ENCODE peak calls at places on chromosomes 11 and 22, in seven cellular contexts. P is GM23338, Y is neural progenitor cell, L is fibroblast of lung, T is lung, W is Peyer's patch, E is A549. O is an unnamed sample. For H3K4me1, the result is how much of the 10 kb centered on the place peaks cover.

GRCh38 chr11:728901-729491 is 18.3 kb upstream of the TALDO1 start:
- DNase-seq in P (no peak), Y (no peak), L (no peak), T (no peak), W (no peak), E (no peak), O (no peak)

GRCh38 chr11:62796281-62796680 is 4.5 kb upstream of the TMEM223 start:
- DNase-seq in P (peak), Y (no peak), L (no peak), T (no peak), W (no peak), E (no peak), O (no peak)

GRCh38 chr11:78564037-78564888 is 10.4 kb downstream of the NARS2 start:
- DNase-seq in P (peak), Y (peak), L (peak), T (peak), W (peak), E (peak), O (peak)

GRCh38 chr11:23217072-23217471 is 356.8 kb upstream of the CCDC179 start:
- DNase-seq in P (no peak), Y (no peak), L (no peak), T (no peak), W (no peak), E (no peak), O (no peak)

GRCh38 chr11:78424334-78425270 is 7.0 kb upstream of the GAB2 start:
- DNase-seq in P (peak), Y (no peak), L (peak), T (no peak), W (no peak), E (peak), O (no peak)

GRCh38 chr22:42356547-42356946 is 75.7 kb downstream of the NFAM1 start:
- DNase-seq in P (no peak), Y (no peak), L (no peak), T (no peak), W (no peak), E (no peak), O (no peak)

GRCh38 chr11:119181677-119182412 is 3.4 kb upstream of the NHERF4 start:
- DNase-seq in P (no peak), Y (no peak), L (no peak), T (no peak), W (no peak), E (no peak), O (no peak)

GRCh38 chr11:32297629-32298028 is 137.7 kb downstream of the WT1 start:
- DNase-seq in P (peak), Y (peak), L (peak), T (no peak), W (no peak), E (peak), O (peak)

GRCh38 chr11:102494216-102494615 is 36.3 kb downstream of the MMP7 start:
- DNase-seq in P (no peak), Y (no peak), L (peak), T (no peak), W (peak), E (peak), O (peak)

GRCh38 chr11:67562951-67563350 is 20.7 kb upstream of the GSTP1 start:
- DNase-seq in P (no peak), Y (no peak), L (peak), T (no peak), W (no peak), E (no peak), O (no peak)

GRCh38 chr11:67558084-67558772 is 25.4 kb upstream of the GSTP1 start:
- DNase-seq in P (no peak), Y (no peak), L (peak), T (peak), W (peak), E (no peak), O (no peak)

GRCh38 chr11:67564230-67564629 is 19.4 kb upstream of the GSTP1 start:
- DNase-seq in P (no peak), Y (no peak), L (peak), T (no peak), W (no peak), E (no peak), O (no peak)

GRCh38 chr11:67563354-67564114 is 20.1 kb upstream of the GSTP1 start:
- DNase-seq in P (no peak), Y (no peak), L (peak), T (no peak), W (peak), E (peak), O (peak)

DNA sequence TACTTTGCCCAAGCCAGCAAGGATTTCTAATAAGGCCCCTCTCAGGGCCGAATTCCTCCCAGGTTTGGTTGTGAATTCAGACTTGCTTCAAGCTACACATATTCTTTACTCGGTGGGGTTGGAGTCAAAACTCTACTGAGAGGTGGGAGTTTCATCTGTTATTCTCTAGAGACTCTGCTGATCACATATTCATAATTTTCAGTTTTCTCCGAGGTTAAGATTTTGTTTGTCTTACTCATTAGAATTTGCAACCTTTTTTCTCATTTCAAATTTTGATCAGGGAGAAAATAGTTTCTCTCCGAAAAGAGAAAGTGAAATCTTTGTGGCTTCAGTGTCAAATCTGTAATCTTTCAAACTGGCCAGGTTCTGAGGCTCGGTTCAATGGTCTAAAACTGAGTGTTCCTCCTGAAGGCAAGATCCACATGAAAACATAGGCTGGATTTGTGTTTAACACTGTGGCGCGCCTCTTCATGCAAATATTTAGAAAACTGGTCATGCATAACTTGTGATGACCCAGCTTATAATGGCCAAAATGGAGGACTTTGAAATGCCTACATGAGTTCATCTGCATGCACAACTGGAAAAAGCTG is 21.5 kb upstream of the GSTP1 start:
- DNase-seq in P (no peak), Y (no peak), L (peak), T (no peak), W (no peak), E (peak), O (no peak)
- TF ChIP-seq CTCF in P (no peak), Y (no peak), L (no peak), T (no peak), W (no peak), E (no peak), O (no peak)

GRCh38 chr11:35162795-35163194 is 23.8 kb downstream of the CD44 start:
- DNase-seq in P (no peak), Y (no peak), L (no peak), T (no peak), W (no peak), E (no peak), O (no peak)
- H3K4me1 ChIP-seq in P (under half), Y (under half), L (half or more), T (under half), W (half or more), E (half or more), O (under half)

GRCh38 chr11:2290351-2290841 is 11.3 kb downstream of the C11orf21 start:
- DNase-seq in P (no peak), Y (no peak), L (no peak), T (no peak), W (no peak), E (peak), O (no peak)

GRCh38 chr11:2295971-2296912 is 5.5 kb downstream of the C11orf21 start:
- DNase-seq in P (no peak), Y (no peak), L (no peak), T (no peak), W (no peak), E (no peak), O (no peak)

GRCh38 chr11:2296913-2297622 is 4.7 kb downstream of the C11orf21 start:
- DNase-seq in P (no peak), Y (no peak), L (no peak), T (no peak), W (no peak), E (no peak), O (no peak)

GRCh38 chr11:2294340-2295290 is 7.1 kb downstream of the C11orf21 start:
- DNase-seq in P (no peak), Y (peak), L (no peak), T (no peak), W (peak), E (no peak), O (no peak)

DNA sequence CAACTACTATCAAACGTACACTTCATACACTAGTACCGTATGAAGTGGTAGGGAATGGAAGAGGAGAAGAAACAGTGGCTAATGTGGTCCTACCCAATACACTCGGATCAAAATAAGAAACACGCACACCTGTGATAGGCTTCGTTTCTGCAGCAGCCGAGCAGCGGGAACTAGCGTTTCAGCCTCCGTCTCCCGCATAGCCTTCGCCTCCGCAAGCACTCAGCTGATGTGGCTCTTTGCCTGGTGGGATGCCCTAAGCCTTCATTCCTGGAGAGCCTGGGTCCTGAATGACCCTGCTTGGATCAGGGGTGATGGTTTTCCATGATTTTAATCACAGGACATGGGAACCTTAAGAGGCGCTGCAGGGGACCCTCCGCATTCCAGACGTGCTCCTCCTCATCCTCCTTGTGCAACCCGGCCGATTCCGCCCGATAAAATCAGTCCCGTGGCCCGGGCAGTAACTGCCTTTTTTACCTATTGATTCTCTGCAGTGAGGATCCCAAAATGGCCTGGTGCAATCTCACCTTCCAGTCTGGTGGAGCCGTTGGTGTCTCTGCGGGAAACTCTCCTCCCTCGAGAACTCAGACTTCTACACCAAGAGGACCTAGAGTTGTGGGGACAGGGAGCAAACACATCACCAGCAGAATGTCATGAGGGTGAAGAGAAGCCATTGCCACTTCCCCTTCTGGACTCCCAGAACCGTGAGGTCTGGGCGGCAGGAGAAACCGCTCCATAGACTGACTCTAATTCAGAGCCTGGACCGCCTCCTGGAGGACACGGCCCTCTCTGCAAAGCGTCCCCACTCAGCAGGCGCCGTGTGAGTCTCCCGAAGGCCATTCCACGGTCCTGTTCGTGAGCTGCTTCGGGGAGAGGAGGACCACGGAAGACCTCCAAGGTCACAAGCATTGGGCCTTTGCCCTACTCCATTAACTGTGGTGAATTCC is 8.1 kb downstream of the C11orf21 start:
- DNase-seq in P (peak), Y (peak), L (no peak), T (no peak), W (peak), E (no peak), O (no peak)
- TF ChIP-seq CTCF in P (no peak), Y (peak), L (no peak), T (no peak), W (no peak), E (no peak), O (no peak)

DNA sequence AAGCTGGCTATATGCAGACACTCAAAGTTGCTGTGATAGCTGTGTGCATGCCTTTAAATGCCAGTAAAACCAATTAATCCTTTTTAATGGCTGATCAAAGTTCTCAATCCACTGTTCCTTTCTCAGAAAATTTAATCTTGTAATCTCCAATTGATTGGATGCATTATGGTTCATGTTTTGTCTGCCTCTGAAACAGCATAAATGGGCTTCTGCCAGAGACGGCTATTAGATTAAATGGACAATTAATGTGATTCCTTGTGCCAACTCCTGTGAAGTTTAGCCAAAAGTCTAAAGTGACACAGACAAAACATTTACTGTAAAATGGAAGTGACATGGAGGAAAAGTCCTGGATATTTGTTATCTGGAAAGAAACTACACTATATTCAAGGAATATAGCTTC is 952.5 kb upstream of the FAT3 start:
- DNase-seq in P (no peak), Y (no peak), L (no peak), T (no peak), W (no peak), E (no peak), O (no peak)
- H3K4me1 ChIP-seq in P (under half), Y (under half), L (under half), T (under half), W (under half), E (under half), O (under half)

DNA sequence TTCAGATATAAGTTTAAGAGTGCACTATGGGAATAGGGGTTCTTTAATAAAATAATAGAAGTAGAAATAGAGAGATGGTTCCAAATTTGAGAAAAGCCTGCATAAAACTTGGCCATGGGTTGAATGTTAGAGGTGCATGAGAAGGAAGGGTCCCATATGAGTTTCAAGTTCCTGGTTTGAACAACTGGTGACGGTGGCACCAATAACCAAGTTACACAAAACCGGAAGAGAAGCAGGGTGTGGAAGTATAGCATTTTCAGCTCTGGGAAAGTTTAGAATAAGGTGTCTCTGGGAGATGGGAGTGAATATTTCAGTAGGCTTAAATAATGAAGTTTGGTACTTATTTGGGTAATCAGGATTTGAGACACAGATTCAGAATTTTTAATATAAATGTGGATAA is 2.4 kb downstream of the CASP1 start:
- DNase-seq in P (no peak), Y (no peak), L (no peak), T (no peak), W (no peak), E (no peak), O (no peak)
- TF ChIP-seq CTCF in P (no peak), Y (no peak), L (no peak), T (no peak), W (no peak), E (no peak), O (no peak)

GRCh38 chr11:122071680-122072321 is 44.2 kb downstream of the BLID start:
- DNase-seq in P (peak), Y (peak), L (peak), T (no peak), W (no peak), E (no peak), O (no peak)
- H3K4me1 ChIP-seq in P (under half), Y (under half), L (under half), T (under half), W (under half), E (under half), O (under half)